ENCODE peak calls at places on chromosome 4, in four cellular contexts. E is transverse colon, W is left colon, J is astrocyte of the spinal cord. I is an unnamed sample.

GRCh38 chr4:186910385-186910784 is 186.7 kb upstream of the FAT1 start:
- DNase-seq in E (no peak), W (no peak), J (no peak), I (no peak)

GRCh38 chr4:1767058-1767769 is 25.9 kb upstream of the FGFR3 start:
- DNase-seq in E (no peak), W (no peak), J (no peak), I (no peak)

GRCh38 chr4:151661873-151662272 is 98.9 kb downstream of the GATB start:
- DNase-seq in E (no peak), W (no peak), J (no peak), I (no peak)

GRCh38 chr4:101500742-101501141 is 153.4 kb upstream of the PPP3CA start:
- DNase-seq in E (no peak), W (no peak), J (no peak), I (no peak)

GRCh38 chr4:67721770-67722597 is 21.0 kb upstream of the UBA6 start:
- DNase-seq in E (no peak), W (no peak), J (peak), I (peak)

GRCh38 chr4:85952518-85952917 is 407.3 kb downstream of the MAPK10 start:
- DNase-seq in E (no peak), W (no peak), J (peak), I (peak)

GRCh38 chr4:2583517-2583916 is 47.1 kb downstream of the FAM193A start:
- DNase-seq in E (no peak), W (no peak), J (no peak), I (no peak)

GRCh38 chr4:158934996-158935669 is 166.3 kb downstream of the FNIP2 start:
- DNase-seq in E (no peak), W (no peak), J (no peak), I (no peak)

GRCh38 chr4:38717604-38718003 is 53.6 kb downstream of the KLF3 start:
- DNase-seq in E (no peak), W (no peak), J (no peak), I (no peak)

I was measured in H4.